ENCODE peak calls at places on chromosomes 16 and 17, in five cellular contexts. M, H, X, C and L are unnamed samples. For H3K27me3, the result is how much of the 10 kb centered on the place peaks cover.

GRCh38 chr16:15484662-15485061 is 50.3 kb downstream of the BMERB1 start:
- DNase-seq in H (peak), C (no peak), M (no peak), X (no peak), L (no peak)

GRCh38 chr16:74766729-74767128 is 7.9 kb downstream of the FA2H start:
- DNase-seq in H (no peak), C (no peak), X (no peak), M (no peak), L (no peak)

GRCh38 chr17:47204722-47205418 is 4.3 kb upstream of the MYL4 start:
- DNase-seq in X (no peak), C (no peak), H (peak), M (peak), L (no peak)

GRCh38 chr16:9047689-9048301 is 43.6 kb upstream of the HAPSTR1 start:
- DNase-seq in M (peak), C (peak), X (peak), H (peak), L (peak)

GRCh38 chr17:27414271-27414670 is 42.0 kb upstream of the KSR1 start:
- DNase-seq in M (no peak), C (no peak), X (no peak), H (no peak), L (no peak)

GRCh38 chr17:57939797-57940196 is 15.4 kb downstream of the CUEDC1 start:
- DNase-seq in M (peak), X (peak), C (no peak), H (no peak), L (no peak)

GRCh38 chr16:49699718-49700117 is 156.2 kb downstream of the ZNF423 start:
- DNase-seq in H (no peak), X (peak), C (no peak), M (no peak), L (no peak)

GRCh38 chr16:15966420-15967222 is 17.2 kb downstream of the ABCC1 start:
- DNase-seq in X (no peak), H (peak), M (no peak), C (no peak), L (no peak)

GRCh38 chr17:43663383-43663782 is 1.7 kb upstream of the MEOX1 start:
- DNase-seq in X (peak), C (no peak), H (no peak), M (no peak), L (no peak)

GRCh38 chr17:48472485-48473281 is 42.7 kb upstream of the SKAP1 start:
- DNase-seq in C (no peak), H (peak), M (peak), X (no peak), L (no peak)

GRCh38 chr17:4293572-4293971 is 29.8 kb upstream of the ANKFY1 start:
- DNase-seq in H (no peak), C (no peak), M (peak), X (no peak), L (no peak)
- H3K27me3 ChIP-seq in H (under half), C (under half), M (under half), X (under half), L (under half)

DNA sequence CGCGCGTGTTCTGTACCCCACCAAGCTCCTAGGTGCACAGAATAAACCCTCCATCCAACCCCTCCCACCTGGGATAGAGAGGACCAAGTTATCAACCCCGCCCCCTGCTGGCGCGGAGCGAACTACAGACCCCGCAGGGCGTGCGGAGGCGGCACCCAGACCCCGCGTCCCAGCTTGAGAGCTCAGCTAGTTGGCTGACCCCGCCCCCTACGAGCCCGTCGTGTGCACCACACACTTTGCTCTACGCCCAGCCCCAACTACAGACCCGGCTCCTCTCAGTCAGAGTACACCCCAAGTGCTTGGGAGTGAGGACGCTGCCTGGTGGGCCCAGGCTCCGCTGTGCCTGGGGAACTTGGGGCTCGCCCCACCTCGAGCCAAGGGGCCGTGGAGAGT is 1.5 kb downstream of the GRIN2A start:
- DNase-seq in C (no peak), X (peak), H (no peak), M (peak), L (peak)
- H3K27me3 ChIP-seq in C (half or more), X (under half), H (under half), M (under half), L (under half)

GRCh38 chr17:79101111-79101673 is 26.6 kb downstream of the ENGASE start:
- DNase-seq in C (no peak), M (no peak), H (no peak), X (no peak), L (no peak)

GRCh38 chr17:79095345-79096055 is 20.9 kb downstream of the ENGASE start:
- DNase-seq in H (peak), C (no peak), X (no peak), M (no peak), L (no peak)

GRCh38 chr17:79097226-79098055 is 22.8 kb downstream of the ENGASE start:
- DNase-seq in H (no peak), X (no peak), M (no peak), C (no peak), L (no peak)

GRCh38 chr17:79100405-79100804 is 25.8 kb downstream of the ENGASE start:
- DNase-seq in C (no peak), M (no peak), X (no peak), H (no peak), L (no peak)

DNA sequence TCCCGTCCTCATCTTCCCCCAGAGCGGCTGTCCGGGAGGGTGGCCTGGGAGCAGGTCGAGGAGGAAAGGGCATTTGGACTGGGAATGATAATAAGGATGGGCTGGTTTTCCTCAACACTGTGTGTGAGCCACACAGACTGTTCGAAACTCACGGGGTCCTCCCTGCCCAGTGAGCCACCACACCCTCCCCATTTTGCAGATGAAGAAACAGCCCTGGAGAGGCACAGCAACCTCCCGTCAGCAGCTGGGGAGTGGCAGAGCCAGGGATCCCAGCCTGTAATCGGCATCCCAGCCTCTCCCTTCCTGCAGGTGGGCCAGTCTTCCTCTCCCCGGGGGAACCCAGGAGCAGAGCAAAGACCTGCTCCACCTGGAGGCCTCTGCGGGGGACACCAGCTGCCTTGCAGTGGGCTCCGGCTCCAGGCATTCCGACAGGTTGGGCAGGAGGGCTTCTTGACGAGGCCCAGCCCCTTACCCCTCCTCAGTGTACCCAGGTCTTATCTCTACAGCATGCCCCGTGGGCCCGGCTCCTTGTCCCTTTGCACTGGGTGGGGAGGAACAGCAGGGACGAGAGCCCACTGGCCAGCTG is 23.8 kb downstream of the ENGASE start:
- DNase-seq in M (no peak), H (no peak), X (no peak), C (no peak), L (no peak)
- H3K27me3 ChIP-seq in M (under half), H (under half), X (under half), C (half or more), L (under half)

GRCh38 chr17:73972056-73972455 is 231.4 kb upstream of the RPL38 start:
- DNase-seq in H (no peak), X (no peak), M (no peak), C (peak), L (no peak)
- H3K27me3 ChIP-seq in H (under half), X (under half), M (under half), C (under half), L (under half)

GRCh38 chr17:10403589-10403988 is 18.2 kb downstream of the MYH8 start:
- DNase-seq in C (no peak), X (no peak), H (no peak), M (no peak), L (no peak)

GRCh38 chr17:10396529-10397163 is 23.8 kb upstream of the MYH13 start:
- DNase-seq in X (peak), C (no peak), M (no peak), H (no peak), L (no peak)

GRCh38 chr17:10394201-10394887 is 21.5 kb upstream of the MYH13 start:
- DNase-seq in H (no peak), M (peak), X (no peak), C (no peak), L (no peak)

DNA sequence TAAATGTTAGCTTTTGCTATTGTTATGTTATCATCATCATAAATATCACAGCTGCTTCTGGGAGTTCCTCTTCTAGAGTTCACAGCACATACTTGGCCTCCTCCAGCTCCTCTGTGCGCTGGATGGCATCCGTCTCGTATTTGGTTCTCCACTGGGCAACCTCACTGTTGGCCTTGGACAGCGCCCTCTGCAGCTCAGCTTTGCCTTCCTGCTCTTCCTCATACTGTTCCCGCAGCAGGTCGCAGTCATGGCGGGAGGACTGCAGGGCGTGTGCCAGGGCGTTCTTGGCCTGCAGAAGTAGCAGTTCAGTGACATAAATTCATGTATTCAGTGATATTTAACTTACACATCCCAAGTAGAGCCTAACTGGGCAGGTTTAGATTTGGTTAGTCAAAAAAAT is 23.4 kb downstream of the MYH8 start:
- DNase-seq in C (no peak), M (no peak), X (no peak), H (no peak), L (peak)
- H3K27me3 ChIP-seq in C (under half), M (under half), X (under half), H (under half), L (under half)

GRCh38 chr17:64494121-64494520 is 2.7 kb downstream of the POLG2 start:
- DNase-seq in H (no peak), M (no peak), X (no peak), C (no peak), L (no peak)

GRCh38 chr17:64498308-64499203 is 1.7 kb upstream of the POLG2 start:
- DNase-seq in X (no peak), H (peak), M (no peak), C (no peak), L (no peak)

GRCh38 chr17:64496786-64497564 is at the start of gene POLG2:
- DNase-seq in X (peak), M (peak), C (peak), H (peak), L (peak)

GRCh38 chr17:64497565-64498035 is 746 bp upstream of the POLG2 start:
- DNase-seq in H (no peak), X (no peak), C (no peak), M (no peak), L (no peak)

DNA sequence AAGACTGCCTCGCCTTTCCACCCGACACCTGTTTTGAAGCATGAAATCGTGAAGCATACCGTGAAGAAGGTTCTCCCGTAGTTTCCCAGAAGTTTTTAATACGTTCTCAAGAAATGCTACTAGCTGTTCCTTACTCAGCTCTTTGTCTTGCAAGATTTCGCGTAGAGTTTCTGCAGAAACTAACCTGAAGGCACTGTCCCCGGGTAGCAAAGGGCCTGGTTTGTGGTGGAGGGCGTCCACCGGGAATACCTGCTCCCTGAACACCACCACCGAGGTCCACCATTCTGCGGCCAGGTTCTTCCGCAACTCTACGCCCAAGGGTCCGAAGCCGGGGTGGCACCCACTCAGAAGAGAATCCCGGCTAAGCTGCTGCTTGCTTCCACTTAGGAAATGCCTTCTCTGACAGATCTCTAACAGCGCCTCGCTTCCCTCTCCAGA is 487 bp downstream of the POLG2 start:
- DNase-seq in C (no peak), X (no peak), M (no peak), H (no peak), L (no peak)
- H3K27me3 ChIP-seq in C (under half), X (under half), M (under half), H (under half), L (under half)